ENCODE peak calls at places on chromosomes 16 and 17, in ten cellular contexts. One of them, this sample, is unnamed.

GRCh38 chr16:11614587-11615175 is 28.0 kb upstream of the LITAF start:
- DNase-seq in GM12892: no peak
- DNase-seq in HCT116: no peak
- DNase-seq in heart left ventricle: no peak
- DNase-seq in GM12891: no peak
- DNase-seq in adrenal gland: no peak
- DNase-seq in A549: no peak
- DNase-seq in lower leg skin: no peak
- DNase-seq in tibial nerve: no peak
- DNase-seq in ovary: no peak
- DNase-seq in this sample: no peak

GRCh38 chr16:51638338-51639135 is 487.5 kb upstream of the SALL1 start:
- DNase-seq in GM12892: no peak
- DNase-seq in HCT116: no peak
- DNase-seq in heart left ventricle: no peak
- DNase-seq in GM12891: no peak
- DNase-seq in adrenal gland: no peak
- DNase-seq in A549: no peak
- DNase-seq in lower leg skin: no peak
- DNase-seq in tibial nerve: no peak
- DNase-seq in ovary: no peak
- DNase-seq in this sample: no peak

GRCh38 chr16:72131036-72131435 is 37.4 kb downstream of the DHX38 start:
- DNase-seq in GM12892: no peak
- DNase-seq in HCT116: no peak
- DNase-seq in heart left ventricle: no peak
- DNase-seq in GM12891: no peak
- DNase-seq in adrenal gland: no peak
- DNase-seq in A549: no peak
- DNase-seq in lower leg skin: no peak
- DNase-seq in tibial nerve: no peak
- DNase-seq in ovary: no peak
- DNase-seq in this sample: no peak

GRCh38 chr16:58152246-58152868 is 23.2 kb upstream of the CFAP20 start:
- DNase-seq in GM12892: no peak
- DNase-seq in HCT116: no peak
- DNase-seq in heart left ventricle: no peak
- DNase-seq in GM12891: no peak
- DNase-seq in adrenal gland: no peak
- DNase-seq in A549: no peak
- DNase-seq in lower leg skin: no peak
- DNase-seq in tibial nerve: no peak
- DNase-seq in ovary: no peak
- DNase-seq in this sample: no peak

GRCh38 chr17:69723741-69724140 is 309.2 kb downstream of the MAP2K6 start:
- DNase-seq in GM12892: no peak
- DNase-seq in HCT116: no peak
- DNase-seq in heart left ventricle: no peak
- DNase-seq in GM12891: no peak
- DNase-seq in adrenal gland: no peak
- DNase-seq in A549: no peak
- DNase-seq in lower leg skin: no peak
- DNase-seq in tibial nerve: no peak
- DNase-seq in ovary: no peak
- DNase-seq in this sample: no peak

GRCh38 chr16:19379838-19380237 is 37.8 kb upstream of the TMC5 start:
- DNase-seq in GM12892: no peak
- DNase-seq in HCT116: no peak
- DNase-seq in heart left ventricle: no peak
- DNase-seq in GM12891: no peak
- DNase-seq in adrenal gland: no peak
- DNase-seq in A549: no peak
- DNase-seq in lower leg skin: no peak
- DNase-seq in tibial nerve: no peak
- DNase-seq in ovary: no peak
- DNase-seq in this sample: no peak

GRCh38 chr17:28743243-28744103 is at the start of gene TRAF4:
- DNase-seq in GM12892: peak; percentile 74
- DNase-seq in HCT116: peak; percentile 79
- DNase-seq in heart left ventricle: peak; percentile 84
- DNase-seq in GM12891: peak; percentile 73
- DNase-seq in adrenal gland: peak; percentile 67
- DNase-seq in A549: peak; percentile 96
- DNase-seq in lower leg skin: peak; percentile 69
- DNase-seq in tibial nerve: peak; percentile 72
- DNase-seq in ovary: peak; percentile 81
- DNase-seq in this sample: peak; percentile 67

GRCh38 chr16:68084504-68085258 is 489 bp upstream of the NFATC3 start:
- DNase-seq in GM12892: peak; percentile 88
- DNase-seq in HCT116: no peak
- DNase-seq in heart left ventricle: peak; percentile 91
- DNase-seq in GM12891: peak; percentile 81
- DNase-seq in adrenal gland: peak; percentile 92
- DNase-seq in A549: peak; percentile 92
- DNase-seq in lower leg skin: peak; percentile 84
- DNase-seq in tibial nerve: peak; percentile 72
- DNase-seq in ovary: peak; percentile 87
- DNase-seq in this sample: peak; percentile 86

GRCh38 chr17:77373298-77374169 is 232.8 kb downstream of the SEC14L1 start:
- DNase-seq in GM12892: peak; percentile 63
- DNase-seq in HCT116: no peak
- DNase-seq in heart left ventricle: peak; percentile 60
- DNase-seq in GM12891: no peak
- DNase-seq in adrenal gland: peak; percentile 51
- DNase-seq in A549: no peak
- DNase-seq in lower leg skin: no peak
- DNase-seq in tibial nerve: peak; percentile 52
- DNase-seq in ovary: peak; percentile 75
- DNase-seq in this sample: peak; percentile 73

GRCh38 chr17:56985371-56986162 is 7.6 kb downstream of the SCPEP1 start:
- DNase-seq in GM12892: no peak
- DNase-seq in HCT116: no peak
- DNase-seq in heart left ventricle: no peak
- DNase-seq in GM12891: no peak
- DNase-seq in adrenal gland: no peak
- DNase-seq in A549: no peak
- DNase-seq in lower leg skin: no peak
- DNase-seq in tibial nerve: no peak
- DNase-seq in ovary: no peak
- DNase-seq in this sample: no peak
- TF ChIP-seq POLR2A in GM12892: no peak
- TF ChIP-seq POLR2A in HCT116: no peak
- TF ChIP-seq POLR2A in heart left ventricle: no peak
- TF ChIP-seq POLR2A in GM12891: no peak
- TF ChIP-seq POLR2A in adrenal gland: no peak
- TF ChIP-seq POLR2A in A549: no peak
- TF ChIP-seq POLR2A in lower leg skin: no peak
- TF ChIP-seq POLR2A in tibial nerve: no peak
- TF ChIP-seq POLR2A in ovary: no peak
- TF ChIP-seq POLR2A in this sample: no peak

GRCh38 chr17:55300479-55301290 is 35.9 kb downstream of the HLF start:
- DNase-seq in GM12892: no peak
- DNase-seq in HCT116: no peak
- DNase-seq in heart left ventricle: no peak
- DNase-seq in GM12891: no peak
- DNase-seq in adrenal gland: no peak
- DNase-seq in A549: no peak
- DNase-seq in lower leg skin: no peak
- DNase-seq in tibial nerve: no peak
- DNase-seq in ovary: no peak
- DNase-seq in this sample: no peak
- TF ChIP-seq POLR2A in GM12892: no peak
- TF ChIP-seq POLR2A in HCT116: no peak
- TF ChIP-seq POLR2A in heart left ventricle: no peak
- TF ChIP-seq POLR2A in GM12891: no peak
- TF ChIP-seq POLR2A in adrenal gland: no peak
- TF ChIP-seq POLR2A in A549: no peak
- TF ChIP-seq POLR2A in lower leg skin: no peak
- TF ChIP-seq POLR2A in tibial nerve: no peak
- TF ChIP-seq POLR2A in ovary: no peak
- TF ChIP-seq POLR2A in this sample: no peak

GRCh38 chr17:81917565-81918332 is at the start of gene SIRT7:
- DNase-seq in GM12892: peak; percentile 100
- DNase-seq in HCT116: peak; percentile 39
- DNase-seq in heart left ventricle: peak; percentile 81
- DNase-seq in GM12891: peak; percentile 100
- DNase-seq in adrenal gland: peak; percentile 61
- DNase-seq in A549: peak; percentile 97
- DNase-seq in lower leg skin: no peak
- DNase-seq in tibial nerve: peak; percentile 51
- DNase-seq in ovary: peak; percentile 82
- DNase-seq in this sample: peak; percentile 77
- TF ChIP-seq POLR2A in GM12892: peak; percentile 89
- TF ChIP-seq POLR2A in HCT116: peak; percentile 36
- TF ChIP-seq POLR2A in heart left ventricle: no peak
- TF ChIP-seq POLR2A in GM12891: peak; percentile 78
- TF ChIP-seq POLR2A in adrenal gland: peak; percentile 36
- TF ChIP-seq POLR2A in A549: peak; percentile 69
- TF ChIP-seq POLR2A in lower leg skin: no peak
- TF ChIP-seq POLR2A in tibial nerve: no peak
- TF ChIP-seq POLR2A in ovary: no peak
- TF ChIP-seq POLR2A in this sample: peak; percentile 58

GRCh38 chr17:40286473-40286872 is 1.2 kb upstream of the CDC6 start:
- DNase-seq in GM12892: no peak
- DNase-seq in HCT116: no peak
- DNase-seq in heart left ventricle: no peak
- DNase-seq in GM12891: no peak
- DNase-seq in adrenal gland: no peak
- DNase-seq in A549: no peak
- DNase-seq in lower leg skin: no peak
- DNase-seq in tibial nerve: no peak
- DNase-seq in ovary: no peak
- DNase-seq in this sample: no peak

GRCh38 chr17:40290629-40291296 is 3.1 kb downstream of the CDC6 start:
- DNase-seq in GM12892: no peak
- DNase-seq in HCT116: peak; percentile 69
- DNase-seq in heart left ventricle: no peak
- DNase-seq in GM12891: no peak
- DNase-seq in adrenal gland: peak; percentile 62
- DNase-seq in A549: peak; percentile 81
- DNase-seq in lower leg skin: no peak
- DNase-seq in tibial nerve: peak; percentile 93
- DNase-seq in ovary: no peak
- DNase-seq in this sample: peak; percentile 58

GRCh38 chr17:40287159-40287493 is 553 bp upstream of the CDC6 start:
- DNase-seq in GM12892: no peak
- DNase-seq in HCT116: no peak
- DNase-seq in heart left ventricle: no peak
- DNase-seq in GM12891: no peak
- DNase-seq in adrenal gland: no peak
- DNase-seq in A549: no peak
- DNase-seq in lower leg skin: no peak
- DNase-seq in tibial nerve: no peak
- DNase-seq in ovary: no peak
- DNase-seq in this sample: no peak

GRCh38 chr17:40284085-40284713 is 3.5 kb upstream of the CDC6 start:
- DNase-seq in GM12892: no peak
- DNase-seq in HCT116: peak; percentile 80
- DNase-seq in heart left ventricle: no peak
- DNase-seq in GM12891: no peak
- DNase-seq in adrenal gland: no peak
- DNase-seq in A549: peak; percentile 25
- DNase-seq in lower leg skin: no peak
- DNase-seq in tibial nerve: no peak
- DNase-seq in ovary: no peak
- DNase-seq in this sample: no peak

DNA sequence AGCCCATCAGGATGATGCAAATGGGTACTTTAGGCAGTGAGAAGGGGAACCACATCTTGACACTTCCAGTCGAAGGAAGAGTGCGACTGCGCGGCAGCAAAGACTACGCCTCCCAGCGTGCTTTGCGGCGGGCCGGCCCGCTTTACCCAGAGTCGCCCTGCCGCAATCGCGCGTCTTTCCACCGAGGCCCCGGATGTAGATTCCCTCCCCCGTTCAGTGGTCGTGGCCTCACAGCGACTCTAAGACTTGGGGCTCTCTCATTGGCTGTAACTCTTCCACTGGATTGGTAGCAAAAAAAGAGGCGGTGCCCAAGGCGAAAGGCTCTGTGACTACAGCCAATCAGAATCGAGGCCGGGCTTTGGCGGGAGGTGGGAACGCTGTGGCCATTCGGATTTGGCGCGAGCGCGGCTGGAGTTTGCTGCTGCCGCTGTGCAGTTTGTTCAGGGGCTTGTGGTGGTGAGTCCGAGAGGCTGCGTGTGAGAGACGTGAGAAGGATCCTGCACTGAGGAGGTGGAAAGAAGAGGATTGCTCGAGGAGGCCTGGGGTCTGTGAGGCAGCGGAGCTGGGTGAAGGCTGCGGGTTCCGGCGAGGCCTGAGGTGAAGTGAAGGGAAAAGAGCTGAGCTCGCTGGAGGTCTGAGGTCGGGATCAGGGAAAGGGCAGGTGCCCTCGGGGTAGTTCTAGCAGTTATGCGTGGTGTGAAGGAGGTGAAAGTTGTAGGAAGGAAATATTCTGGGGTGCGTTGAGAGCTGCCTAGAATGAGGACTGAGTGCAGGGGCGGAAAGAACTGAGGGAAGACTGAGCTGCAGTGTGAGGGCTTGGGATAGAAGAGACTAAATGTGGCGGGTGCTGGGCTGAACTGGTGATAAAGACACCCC is at the start of gene CDC6:
- DNase-seq in GM12892: peak; percentile 87
- DNase-seq in HCT116: peak; percentile 99
- DNase-seq in heart left ventricle: peak; percentile 99
- DNase-seq in GM12891: peak; percentile 85
- DNase-seq in adrenal gland: peak; percentile 99
- DNase-seq in A549: peak; percentile 99
- DNase-seq in lower leg skin: peak; percentile 99
- DNase-seq in tibial nerve: peak; percentile 96
- DNase-seq in ovary: peak; percentile 98
- DNase-seq in this sample: peak; percentile 98
- TF ChIP-seq POLR2A in GM12892: peak; percentile 86
- TF ChIP-seq POLR2A in HCT116: peak; percentile 90
- TF ChIP-seq POLR2A in heart left ventricle: no peak
- TF ChIP-seq POLR2A in GM12891: peak; percentile 91
- TF ChIP-seq POLR2A in adrenal gland: peak; percentile 40
- TF ChIP-seq POLR2A in A549: peak; percentile 77
- TF ChIP-seq POLR2A in lower leg skin: no peak
- TF ChIP-seq POLR2A in tibial nerve: peak; percentile 10
- TF ChIP-seq POLR2A in ovary: no peak
- TF ChIP-seq POLR2A in this sample: peak; percentile 14

This sample was measured in uterus.